ENCODE peak calls at places on chromosomes 5 and 9, in eight cellular contexts. One of them, this sample, is unnamed.

GRCh38 chr9:123642291-123643278 is 286.6 kb downstream of the CRB2 start:
- DNase-seq in Jurkat, Clone E6-1: peak; percentile 68
- DNase-seq in NCI-H524: peak; percentile 97
- DNase-seq in activated naive CD4-positive, alpha-beta T cell: no peak
- DNase-seq in T1000: no peak
- DNase-seq in activated CD4-positive, alpha-beta T cell treated with anti-CD3 and anti-CD28 coated beads, Interleukin-2, amount 10 ng/mL, durations not matched to agents 24 days and 14 days: no peak
- DNase-seq in germinal center: no peak
- DNase-seq in fibroblast of the aortic adventitia: peak; percentile 23
- DNase-seq in this sample: peak; percentile 97

GRCh38 chr9:101727621-101728524 is 10.6 kb downstream of the GRIN3A start:
- DNase-seq in Jurkat, Clone E6-1: peak; percentile 24
- DNase-seq in NCI-H524: peak; percentile 32
- DNase-seq in activated naive CD4-positive, alpha-beta T cell: no peak
- DNase-seq in T1000: no peak
- DNase-seq in activated CD4-positive, alpha-beta T cell treated with anti-CD3 and anti-CD28 coated beads, Interleukin-2, amount 10 ng/mL, durations not matched to agents 24 days and 14 days: peak; percentile 59
- DNase-seq in germinal center: peak; percentile 12
- DNase-seq in fibroblast of the aortic adventitia: peak; percentile 4
- DNase-seq in this sample: peak; percentile 50

GRCh38 chr5:62001640-62002039 is 304.4 kb upstream of the KIF2A start:
- DNase-seq in Jurkat, Clone E6-1: no peak
- DNase-seq in NCI-H524: no peak
- DNase-seq in activated naive CD4-positive, alpha-beta T cell: no peak
- DNase-seq in T1000: no peak
- DNase-seq in activated CD4-positive, alpha-beta T cell treated with anti-CD3 and anti-CD28 coated beads, Interleukin-2, amount 10 ng/mL, durations not matched to agents 24 days and 14 days: no peak
- DNase-seq in germinal center: no peak
- DNase-seq in fibroblast of the aortic adventitia: no peak
- DNase-seq in this sample: no peak

GRCh38 chr5:169006878-169007790 is 293.8 kb downstream of the SLIT3 start:
- DNase-seq in Jurkat, Clone E6-1: no peak
- DNase-seq in NCI-H524: no peak
- DNase-seq in activated naive CD4-positive, alpha-beta T cell: no peak
- DNase-seq in T1000: no peak
- DNase-seq in activated CD4-positive, alpha-beta T cell treated with anti-CD3 and anti-CD28 coated beads, Interleukin-2, amount 10 ng/mL, durations not matched to agents 24 days and 14 days: no peak
- DNase-seq in germinal center: no peak
- DNase-seq in fibroblast of the aortic adventitia: peak; percentile 73
- DNase-seq in this sample: no peak

GRCh38 chr5:10505517-10506095 is 58.3 kb upstream of the ANKRD33B start:
- DNase-seq in Jurkat, Clone E6-1: no peak
- DNase-seq in NCI-H524: no peak
- DNase-seq in activated naive CD4-positive, alpha-beta T cell: no peak
- DNase-seq in T1000: no peak
- DNase-seq in activated CD4-positive, alpha-beta T cell treated with anti-CD3 and anti-CD28 coated beads, Interleukin-2, amount 10 ng/mL, durations not matched to agents 24 days and 14 days: no peak
- DNase-seq in germinal center: peak; percentile 66
- DNase-seq in fibroblast of the aortic adventitia: no peak
- DNase-seq in this sample: no peak

GRCh38 chr9:27560457-27560856 is 12.8 kb downstream of the C9orf72 start:
- DNase-seq in Jurkat, Clone E6-1: no peak
- DNase-seq in NCI-H524: no peak
- DNase-seq in activated naive CD4-positive, alpha-beta T cell: no peak
- DNase-seq in T1000: no peak
- DNase-seq in activated CD4-positive, alpha-beta T cell treated with anti-CD3 and anti-CD28 coated beads, Interleukin-2, amount 10 ng/mL, durations not matched to agents 24 days and 14 days: no peak
- DNase-seq in germinal center: no peak
- DNase-seq in fibroblast of the aortic adventitia: no peak
- DNase-seq in this sample: peak; percentile 71

GRCh38 chr9:122158202-122158601 is 1.4 kb downstream of the NDUFA8 start:
- DNase-seq in Jurkat, Clone E6-1: peak; percentile 67
- DNase-seq in NCI-H524: peak; percentile 43
- DNase-seq in activated naive CD4-positive, alpha-beta T cell: no peak
- DNase-seq in T1000: no peak
- DNase-seq in activated CD4-positive, alpha-beta T cell treated with anti-CD3 and anti-CD28 coated beads, Interleukin-2, amount 10 ng/mL, durations not matched to agents 24 days and 14 days: peak; percentile 78
- DNase-seq in germinal center: peak; percentile 53
- DNase-seq in fibroblast of the aortic adventitia: peak; percentile 52
- DNase-seq in this sample: peak; percentile 60

GRCh38 chr9:137049544-137050449 is 3.8 kb upstream of the NPDC1 start:
- DNase-seq in Jurkat, Clone E6-1: no peak
- DNase-seq in NCI-H524: peak; percentile 53
- DNase-seq in activated naive CD4-positive, alpha-beta T cell: no peak
- DNase-seq in T1000: no peak
- DNase-seq in activated CD4-positive, alpha-beta T cell treated with anti-CD3 and anti-CD28 coated beads, Interleukin-2, amount 10 ng/mL, durations not matched to agents 24 days and 14 days: peak; percentile 88
- DNase-seq in germinal center: no peak
- DNase-seq in fibroblast of the aortic adventitia: peak; percentile 41
- DNase-seq in this sample: peak; percentile 87

GRCh38 chr9:132409828-132410528 is at the start of gene CFAP77:
- DNase-seq in Jurkat, Clone E6-1: no peak
- DNase-seq in NCI-H524: peak; percentile 25
- DNase-seq in activated naive CD4-positive, alpha-beta T cell: peak; percentile 13
- DNase-seq in T1000: no peak
- DNase-seq in activated CD4-positive, alpha-beta T cell treated with anti-CD3 and anti-CD28 coated beads, Interleukin-2, amount 10 ng/mL, durations not matched to agents 24 days and 14 days: peak; percentile 81
- DNase-seq in germinal center: peak; percentile 72
- DNase-seq in fibroblast of the aortic adventitia: peak; percentile 47
- DNase-seq in this sample: peak; percentile 41

GRCh38 chr5:34587355-34588241 is 68.5 kb upstream of the RAI14 start:
- DNase-seq in Jurkat, Clone E6-1: no peak
- DNase-seq in NCI-H524: no peak
- DNase-seq in activated naive CD4-positive, alpha-beta T cell: no peak
- DNase-seq in T1000: no peak
- DNase-seq in activated CD4-positive, alpha-beta T cell treated with anti-CD3 and anti-CD28 coated beads, Interleukin-2, amount 10 ng/mL, durations not matched to agents 24 days and 14 days: no peak
- DNase-seq in germinal center: no peak
- DNase-seq in fibroblast of the aortic adventitia: peak; percentile 47
- DNase-seq in this sample: no peak

GRCh38 chr5:21087766-21088165 is 1099.8 kb upstream of the CDH18 start:
- DNase-seq in Jurkat, Clone E6-1: no peak
- DNase-seq in NCI-H524: no peak
- DNase-seq in activated naive CD4-positive, alpha-beta T cell: no peak
- DNase-seq in T1000: no peak
- DNase-seq in activated CD4-positive, alpha-beta T cell treated with anti-CD3 and anti-CD28 coated beads, Interleukin-2, amount 10 ng/mL, durations not matched to agents 24 days and 14 days: no peak
- DNase-seq in germinal center: no peak
- DNase-seq in fibroblast of the aortic adventitia: no peak
- DNase-seq in this sample: no peak

GRCh38 chr5:142841511-142842255 is 71.5 kb downstream of the ARHGAP26 start:
- DNase-seq in Jurkat, Clone E6-1: no peak
- DNase-seq in NCI-H524: no peak
- DNase-seq in activated naive CD4-positive, alpha-beta T cell: no peak
- DNase-seq in T1000: no peak
- DNase-seq in activated CD4-positive, alpha-beta T cell treated with anti-CD3 and anti-CD28 coated beads, Interleukin-2, amount 10 ng/mL, durations not matched to agents 24 days and 14 days: no peak
- DNase-seq in germinal center: no peak
- DNase-seq in fibroblast of the aortic adventitia: peak; percentile 85
- DNase-seq in this sample: no peak

GRCh38 chr5:128782446-128782845 is 182.8 kb upstream of the SLC27A6 start:
- DNase-seq in Jurkat, Clone E6-1: no peak
- DNase-seq in NCI-H524: no peak
- DNase-seq in activated naive CD4-positive, alpha-beta T cell: no peak
- DNase-seq in T1000: peak; percentile 51
- DNase-seq in activated CD4-positive, alpha-beta T cell treated with anti-CD3 and anti-CD28 coated beads, Interleukin-2, amount 10 ng/mL, durations not matched to agents 24 days and 14 days: no peak
- DNase-seq in germinal center: no peak
- DNase-seq in fibroblast of the aortic adventitia: peak; percentile 87
- DNase-seq in this sample: no peak

GRCh38 chr5:37668524-37669047 is 171.3 kb downstream of the GDNF start:
- DNase-seq in Jurkat, Clone E6-1: no peak
- DNase-seq in NCI-H524: no peak
- DNase-seq in activated naive CD4-positive, alpha-beta T cell: no peak
- DNase-seq in T1000: peak; percentile 81
- DNase-seq in activated CD4-positive, alpha-beta T cell treated with anti-CD3 and anti-CD28 coated beads, Interleukin-2, amount 10 ng/mL, durations not matched to agents 24 days and 14 days: no peak
- DNase-seq in germinal center: no peak
- DNase-seq in fibroblast of the aortic adventitia: peak; percentile 95
- DNase-seq in this sample: no peak

GRCh38 chr9:115034801-115035200 is 83.2 kb downstream of the TNC start:
- DNase-seq in Jurkat, Clone E6-1: no peak
- DNase-seq in NCI-H524: no peak
- DNase-seq in activated naive CD4-positive, alpha-beta T cell: no peak
- DNase-seq in T1000: no peak
- DNase-seq in activated CD4-positive, alpha-beta T cell treated with anti-CD3 and anti-CD28 coated beads, Interleukin-2, amount 10 ng/mL, durations not matched to agents 24 days and 14 days: no peak
- DNase-seq in germinal center: no peak
- DNase-seq in fibroblast of the aortic adventitia: peak; percentile 93
- DNase-seq in this sample: no peak

GRCh38 chr9:80602291-80602690 is 1030.5 kb downstream of the TLE4 start:
- DNase-seq in Jurkat, Clone E6-1: no peak
- DNase-seq in NCI-H524: no peak
- DNase-seq in activated naive CD4-positive, alpha-beta T cell: no peak
- DNase-seq in T1000: no peak
- DNase-seq in activated CD4-positive, alpha-beta T cell treated with anti-CD3 and anti-CD28 coated beads, Interleukin-2, amount 10 ng/mL, durations not matched to agents 24 days and 14 days: no peak
- DNase-seq in germinal center: no peak
- DNase-seq in fibroblast of the aortic adventitia: no peak
- DNase-seq in this sample: no peak

GRCh38 chr9:137030528-137030927 is 1.4 kb downstream of the FUT7 start:
- DNase-seq in Jurkat, Clone E6-1: no peak
- DNase-seq in NCI-H524: no peak
- DNase-seq in activated naive CD4-positive, alpha-beta T cell: no peak
- DNase-seq in T1000: no peak
- DNase-seq in activated CD4-positive, alpha-beta T cell treated with anti-CD3 and anti-CD28 coated beads, Interleukin-2, amount 10 ng/mL, durations not matched to agents 24 days and 14 days: peak; percentile 74
- DNase-seq in germinal center: no peak
- DNase-seq in fibroblast of the aortic adventitia: no peak
- DNase-seq in this sample: no peak

GRCh38 chr9:110446171-110446570 is 108.5 kb upstream of the TXNDC8 start:
- DNase-seq in Jurkat, Clone E6-1: peak; percentile 24
- DNase-seq in NCI-H524: no peak
- DNase-seq in activated naive CD4-positive, alpha-beta T cell: no peak
- DNase-seq in T1000: no peak
- DNase-seq in activated CD4-positive, alpha-beta T cell treated with anti-CD3 and anti-CD28 coated beads, Interleukin-2, amount 10 ng/mL, durations not matched to agents 24 days and 14 days: no peak
- DNase-seq in germinal center: no peak
- DNase-seq in fibroblast of the aortic adventitia: no peak
- DNase-seq in this sample: no peak

GRCh38 chr9:118829334-118829733 is 539.9 kb downstream of the BRINP1 start:
- DNase-seq in Jurkat, Clone E6-1: peak; percentile 0
- DNase-seq in NCI-H524: peak; percentile 13
- DNase-seq in activated naive CD4-positive, alpha-beta T cell: no peak
- DNase-seq in T1000: no peak
- DNase-seq in activated CD4-positive, alpha-beta T cell treated with anti-CD3 and anti-CD28 coated beads, Interleukin-2, amount 10 ng/mL, durations not matched to agents 24 days and 14 days: no peak
- DNase-seq in germinal center: no peak
- DNase-seq in fibroblast of the aortic adventitia: no peak
- DNase-seq in this sample: peak; percentile 27

GRCh38 chr9:117030254-117030768 is 343.2 kb downstream of the TRIM32 start:
- DNase-seq in Jurkat, Clone E6-1: no peak
- DNase-seq in NCI-H524: no peak
- DNase-seq in activated naive CD4-positive, alpha-beta T cell: no peak
- DNase-seq in T1000: no peak
- DNase-seq in activated CD4-positive, alpha-beta T cell treated with anti-CD3 and anti-CD28 coated beads, Interleukin-2, amount 10 ng/mL, durations not matched to agents 24 days and 14 days: no peak
- DNase-seq in germinal center: no peak
- DNase-seq in fibroblast of the aortic adventitia: no peak
- DNase-seq in this sample: no peak

GRCh38 chr9:125540497-125540896 is 166.5 kb downstream of the MAPKAP1 start:
- DNase-seq in Jurkat, Clone E6-1: no peak
- DNase-seq in NCI-H524: no peak
- DNase-seq in activated naive CD4-positive, alpha-beta T cell: no peak
- DNase-seq in T1000: no peak
- DNase-seq in activated CD4-positive, alpha-beta T cell treated with anti-CD3 and anti-CD28 coated beads, Interleukin-2, amount 10 ng/mL, durations not matched to agents 24 days and 14 days: no peak
- DNase-seq in germinal center: no peak
- DNase-seq in fibroblast of the aortic adventitia: no peak
- DNase-seq in this sample: no peak

GRCh38 chr5:147474140-147474539 is 35.7 kb downstream of the DPYSL3 start:
- DNase-seq in Jurkat, Clone E6-1: no peak
- DNase-seq in NCI-H524: no peak
- DNase-seq in activated naive CD4-positive, alpha-beta T cell: no peak
- DNase-seq in T1000: no peak
- DNase-seq in activated CD4-positive, alpha-beta T cell treated with anti-CD3 and anti-CD28 coated beads, Interleukin-2, amount 10 ng/mL, durations not matched to agents 24 days and 14 days: no peak
- DNase-seq in germinal center: no peak
- DNase-seq in fibroblast of the aortic adventitia: no peak
- DNase-seq in this sample: no peak

GRCh38 chr9:96232539-96233241 is 69.3 kb downstream of the HSD17B3 start:
- DNase-seq in Jurkat, Clone E6-1: no peak
- DNase-seq in NCI-H524: no peak
- DNase-seq in activated naive CD4-positive, alpha-beta T cell: no peak
- DNase-seq in T1000: no peak
- DNase-seq in activated CD4-positive, alpha-beta T cell treated with anti-CD3 and anti-CD28 coated beads, Interleukin-2, amount 10 ng/mL, durations not matched to agents 24 days and 14 days: peak; percentile 76
- DNase-seq in germinal center: peak; percentile 45
- DNase-seq in fibroblast of the aortic adventitia: peak; percentile 73
- DNase-seq in this sample: peak; percentile 57

GRCh38 chr5:1410156-1411014 is 34.9 kb downstream of the SLC6A3 start:
- DNase-seq in Jurkat, Clone E6-1: no peak
- DNase-seq in NCI-H524: no peak
- DNase-seq in activated naive CD4-positive, alpha-beta T cell: no peak
- DNase-seq in T1000: no peak
- DNase-seq in activated CD4-positive, alpha-beta T cell treated with anti-CD3 and anti-CD28 coated beads, Interleukin-2, amount 10 ng/mL, durations not matched to agents 24 days and 14 days: no peak
- DNase-seq in germinal center: no peak
- DNase-seq in fibroblast of the aortic adventitia: no peak
- DNase-seq in this sample: no peak

GRCh38 chr9:137464291-137464999 is 5.3 kb upstream of the NSMF start:
- DNase-seq in Jurkat, Clone E6-1: no peak
- DNase-seq in NCI-H524: no peak
- DNase-seq in activated naive CD4-positive, alpha-beta T cell: no peak
- DNase-seq in T1000: no peak
- DNase-seq in activated CD4-positive, alpha-beta T cell treated with anti-CD3 and anti-CD28 coated beads, Interleukin-2, amount 10 ng/mL, durations not matched to agents 24 days and 14 days: no peak
- DNase-seq in germinal center: no peak
- DNase-seq in fibroblast of the aortic adventitia: no peak
- DNase-seq in this sample: no peak

GRCh38 chr9:93091453-93092081 is 4.5 kb upstream of the CARD19 start:
- DNase-seq in Jurkat, Clone E6-1: no peak
- DNase-seq in NCI-H524: no peak
- DNase-seq in activated naive CD4-positive, alpha-beta T cell: no peak
- DNase-seq in T1000: peak; percentile 76
- DNase-seq in activated CD4-positive, alpha-beta T cell treated with anti-CD3 and anti-CD28 coated beads, Interleukin-2, amount 10 ng/mL, durations not matched to agents 24 days and 14 days: peak; percentile 75
- DNase-seq in germinal center: no peak
- DNase-seq in fibroblast of the aortic adventitia: peak; percentile 82
- DNase-seq in this sample: no peak

GRCh38 chr5:132788990-132789886 is 12.2 kb upstream of the SEPTIN8 start:
- DNase-seq in Jurkat, Clone E6-1: no peak
- DNase-seq in NCI-H524: no peak
- DNase-seq in activated naive CD4-positive, alpha-beta T cell: no peak
- DNase-seq in T1000: no peak
- DNase-seq in activated CD4-positive, alpha-beta T cell treated with anti-CD3 and anti-CD28 coated beads, Interleukin-2, amount 10 ng/mL, durations not matched to agents 24 days and 14 days: no peak
- DNase-seq in germinal center: no peak
- DNase-seq in fibroblast of the aortic adventitia: no peak
- DNase-seq in this sample: peak; percentile 5

GRCh38 chr5:135308752-135309151 is 90.3 kb downstream of the MACROH2A1 start:
- DNase-seq in Jurkat, Clone E6-1: no peak
- DNase-seq in NCI-H524: no peak
- DNase-seq in activated naive CD4-positive, alpha-beta T cell: no peak
- DNase-seq in T1000: no peak
- DNase-seq in activated CD4-positive, alpha-beta T cell treated with anti-CD3 and anti-CD28 coated beads, Interleukin-2, amount 10 ng/mL, durations not matched to agents 24 days and 14 days: peak; percentile 53
- DNase-seq in germinal center: no peak
- DNase-seq in fibroblast of the aortic adventitia: no peak
- DNase-seq in this sample: peak; percentile 20

GRCh38 chr5:122019936-122020590 is 58.0 kb downstream of the LOX start:
- DNase-seq in Jurkat, Clone E6-1: no peak
- DNase-seq in NCI-H524: no peak
- DNase-seq in activated naive CD4-positive, alpha-beta T cell: no peak
- DNase-seq in T1000: no peak
- DNase-seq in activated CD4-positive, alpha-beta T cell treated with anti-CD3 and anti-CD28 coated beads, Interleukin-2, amount 10 ng/mL, durations not matched to agents 24 days and 14 days: no peak
- DNase-seq in germinal center: no peak
- DNase-seq in fibroblast of the aortic adventitia: no peak
- DNase-seq in this sample: no peak

GRCh38 chr9:123081824-123082223 is 48.4 kb downstream of the GPR21 start:
- DNase-seq in Jurkat, Clone E6-1: peak; percentile 37
- DNase-seq in NCI-H524: peak; percentile 21
- DNase-seq in activated naive CD4-positive, alpha-beta T cell: no peak
- DNase-seq in T1000: no peak
- DNase-seq in activated CD4-positive, alpha-beta T cell treated with anti-CD3 and anti-CD28 coated beads, Interleukin-2, amount 10 ng/mL, durations not matched to agents 24 days and 14 days: peak; percentile 74
- DNase-seq in germinal center: peak; percentile 32
- DNase-seq in fibroblast of the aortic adventitia: peak; percentile 61
- DNase-seq in this sample: peak; percentile 48

This sample was measured in NCI-H82.